ENCODE peak calls at places on chromosomes 3 and 15, in six cellular contexts. U is GM13977, H is colonic mucosa, O is endothelial cell, K is cardiac fibroblast, P is heart left ventricle. A is an unnamed sample.
A peak's percentile ranks its signal among the peaks of the same experiment; 100 is the strongest.

GRCh38 chr3:178385280-178385952 is 150.8 kb upstream of the KCNMB2 start:
- DNase-seq in U (peak; percentile 39), H (peak; percentile 34), O (peak; percentile 46), K (peak; percentile 71), P (no peak), A (peak; percentile 36)

GRCh38 chr3:125051715-125052581 is 3.8 kb downstream of the HEG1 start:
- DNase-seq in U (peak; percentile 74), H (peak; percentile 41), O (no peak), K (peak; percentile 97), P (peak; percentile 76), A (peak; percentile 62)

GRCh38 chr3:111862415-111862814 is 3.4 kb downstream of the PHLDB2 start:
- DNase-seq in U (no peak), H (no peak), O (no peak), K (no peak), P (no peak), A (no peak)

GRCh38 chr3:197256836-197257444 is 41.5 kb downstream of the DLG1 start:
- DNase-seq in U (peak; percentile 13), H (peak; percentile 49), O (peak; percentile 24), K (peak; percentile 77), P (no peak), A (peak; percentile 57)

GRCh38 chr3:15271785-15272381 is 60.5 kb downstream of the SH3BP5 start:
- DNase-seq in U (peak; percentile 75), H (peak; percentile 49), O (no peak), K (no peak), P (peak; percentile 69), A (no peak)

GRCh38 chr3:164306042-164306441 is 772.3 kb downstream of the SI start:
- DNase-seq in U (no peak), H (peak; percentile 29), O (no peak), K (no peak), P (no peak), A (no peak)

GRCh38 chr15:67840747-67841634 is 1.1 kb upstream of the RNU6-1 start:
- DNase-seq in U (peak; percentile 37), H (peak; percentile 40), O (no peak), K (peak; percentile 50), P (peak; percentile 49), A (peak; percentile 19)

GRCh38 chr3:110518031-110518430 is 553.6 kb upstream of the NECTIN3 start:
- DNase-seq in U (no peak), H (no peak), O (no peak), K (no peak), P (no peak), A (peak; percentile 63)

GRCh38 chr15:70748281-70748747 is 15.0 kb downstream of the UACA start:
- DNase-seq in U (no peak), H (no peak), O (no peak), K (peak; percentile 46), P (peak; percentile 76), A (no peak)

GRCh38 chr3:13452490-13453335 is 27.4 kb upstream of the HDAC11 start:
- DNase-seq in U (peak; percentile 61), H (peak; percentile 62), O (peak; percentile 45), K (peak; percentile 74), P (no peak), A (peak; percentile 38)

GRCh38 chr3:130111185-130111864 is 29.7 kb downstream of the ALG1L2 start:
- DNase-seq in U (peak; percentile 90), H (peak; percentile 100), O (peak; percentile 98), K (peak; percentile 99), P (peak; percentile 100), A (peak; percentile 89)

GRCh38 chr15:52546031-52546751 is 17.5 kb upstream of the MYO5A start:
- DNase-seq in U (no peak), H (no peak), O (no peak), K (no peak), P (no peak), A (no peak)

GRCh38 chr3:71341721-71342120 is 241.8 kb downstream of the FOXP1 start:
- DNase-seq in U (no peak), H (no peak), O (no peak), K (peak; percentile 80), P (no peak), A (peak; percentile 70)

GRCh38 chr3:86388848-86389247 is 602.1 kb downstream of the VGLL3 start:
- DNase-seq in U (no peak), H (no peak), O (no peak), K (no peak), P (no peak), A (no peak)

GRCh38 chr3:18443670-18444596 is 18.8 kb upstream of the SATB1 start:
- DNase-seq in U (peak; percentile 14), H (peak; percentile 43), O (no peak), K (no peak), P (peak; percentile 24), A (no peak)

GRCh38 chr3:13335503-13335902 is 84.6 kb downstream of the NUP210 start:
- DNase-seq in U (no peak), H (no peak), O (no peak), K (no peak), P (no peak), A (no peak)

GRCh38 chr15:45689616-45690015 is 54.8 kb downstream of the SQOR start:
- DNase-seq in U (no peak), H (no peak), O (no peak), K (no peak), P (no peak), A (peak; percentile 37)

GRCh38 chr3:69915726-69916125 is 83.8 kb upstream of the SAMMSON start:
- DNase-seq in U (no peak), H (no peak), O (no peak), K (no peak), P (no peak), A (no peak)

GRCh38 chr15:29690765-29691475 is 131.3 kb downstream of the TJP1 start:
- DNase-seq in U (no peak), H (no peak), O (no peak), K (peak; percentile 35), P (no peak), A (peak; percentile 49)

GRCh38 chr15:29689724-29689986 is 132.6 kb downstream of the TJP1 start:
- DNase-seq in U (no peak), H (no peak), O (no peak), K (no peak), P (no peak), A (no peak)

GRCh38 chr15:29693225-29693624 is 129.0 kb downstream of the TJP1 start:
- DNase-seq in U (no peak), H (no peak), O (no peak), K (peak; percentile 27), P (no peak), A (no peak)

GRCh38 chr15:29695486-29696167 is 126.6 kb downstream of the TJP1 start:
- DNase-seq in U (no peak), H (no peak), O (no peak), K (no peak), P (no peak), A (no peak)

GRCh38 chr15:29692527-29692926 is 129.7 kb downstream of the TJP1 start:
- DNase-seq in U (no peak), H (no peak), O (no peak), K (peak; percentile 27), P (no peak), A (no peak)
- TF ChIP-seq CTCF in U (no peak), H (no peak), O (no peak), K (peak; percentile 58), P (peak; percentile 16), A (peak; percentile 27)

DNA sequence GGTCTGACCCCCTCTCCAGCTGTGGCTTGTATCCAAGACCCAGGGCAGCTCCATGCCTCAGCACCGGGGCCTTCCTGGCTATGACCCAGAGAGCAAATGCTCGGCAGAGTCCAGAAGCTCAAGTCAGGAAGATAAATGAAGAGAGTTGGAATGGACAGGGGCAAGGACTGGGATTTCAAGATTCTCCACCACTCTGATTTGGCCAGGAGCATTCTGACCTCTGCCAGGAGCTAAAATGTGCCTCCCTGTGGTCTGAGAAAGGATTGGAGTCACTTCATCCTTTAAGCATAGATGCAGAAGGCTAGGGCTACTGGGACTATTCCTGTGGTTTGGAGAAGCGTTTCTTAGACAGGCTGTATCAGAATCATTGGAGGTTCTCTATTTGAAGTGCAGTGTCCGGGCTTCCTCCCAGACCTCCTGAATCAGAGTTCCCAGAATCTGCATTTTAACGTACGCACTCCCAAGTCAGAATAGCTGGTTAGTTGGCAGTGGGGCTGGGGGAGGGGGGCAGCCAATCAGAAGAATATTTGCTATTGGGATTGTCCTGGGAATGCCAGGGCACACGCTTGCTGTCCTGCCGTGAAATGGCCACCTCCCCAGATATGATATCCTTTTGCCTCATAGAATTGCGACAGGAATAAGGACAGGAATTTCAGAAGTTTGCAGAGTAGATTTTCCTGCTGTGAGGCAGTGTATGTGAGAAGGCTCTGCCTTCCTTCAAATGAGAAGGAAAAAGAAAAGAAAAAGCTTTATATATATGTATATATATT is 57.4 kb downstream of the HRH1 start:
- DNase-seq in U (no peak), H (no peak), O (no peak), K (peak; percentile 51), P (no peak), A (no peak)
- TF ChIP-seq CTCF in U (no peak), H (no peak), O (no peak), K (peak; percentile 17), P (peak; percentile 7), A (peak; percentile 16)

GRCh38 chr3:123749716-123750115 is 134.4 kb downstream of the MYLK start:
- DNase-seq in U (no peak), H (peak; percentile 4), O (no peak), K (peak; percentile 95), P (no peak), A (peak; percentile 72)

GRCh38 chr3:123750209-123750608 is 133.9 kb downstream of the MYLK start:
- DNase-seq in U (no peak), H (peak; percentile 6), O (no peak), K (peak; percentile 15), P (no peak), A (no peak)

GRCh38 chr3:123743121-123743520 is 141.0 kb downstream of the MYLK start:
- DNase-seq in U (no peak), H (no peak), O (no peak), K (no peak), P (no peak), A (no peak)

GRCh38 chr3:123741058-123741511 is 143.0 kb downstream of the MYLK start:
- DNase-seq in U (no peak), H (no peak), O (no peak), K (no peak), P (no peak), A (peak; percentile 26)

DNA sequence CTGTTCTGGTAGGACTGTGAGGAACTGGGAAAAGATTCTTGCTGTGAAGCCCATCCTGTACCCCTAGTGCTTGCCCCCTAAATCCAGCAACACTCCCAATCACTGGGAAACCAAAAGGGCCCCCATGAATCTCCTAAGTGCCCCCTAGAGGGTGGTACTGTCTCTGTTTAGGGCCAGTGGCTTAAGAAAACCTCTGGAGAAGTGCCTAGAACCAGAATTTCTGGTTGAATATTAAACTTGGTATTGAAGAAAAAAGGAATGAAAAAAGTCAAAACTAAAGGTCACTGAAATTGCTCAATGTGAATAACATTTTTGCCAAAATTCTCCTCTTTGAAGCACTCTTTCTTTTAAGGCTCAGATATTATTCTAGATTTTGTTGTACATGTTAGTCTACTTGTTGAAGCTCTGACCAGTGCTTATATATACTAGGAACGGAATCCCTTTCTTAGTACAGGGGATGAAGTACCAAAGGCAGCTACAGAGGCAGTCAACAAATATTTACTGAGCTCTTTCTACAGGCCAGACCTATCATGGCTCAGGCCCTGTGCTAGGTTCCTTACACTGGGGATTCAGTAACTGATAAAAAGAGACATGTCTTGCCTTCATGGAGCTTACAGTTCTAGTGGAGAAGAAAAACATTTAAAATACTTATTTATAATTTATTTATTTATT is 138.8 kb downstream of the MYLK start:
- DNase-seq in U (no peak), H (no peak), O (no peak), K (peak; percentile 48), P (no peak), A (peak; percentile 15)
- TF ChIP-seq CTCF in U (peak; percentile 28), H (no peak), O (no peak), K (peak; percentile 49), P (peak; percentile 20), A (no peak)

GRCh38 chr15:43370310-43370974 is 401 bp downstream of the ZSCAN29 start:
- DNase-seq in U (no peak), H (peak; percentile 30), O (peak; percentile 46), K (peak; percentile 35), P (peak; percentile 28), A (peak; percentile 19)

GRCh38 chr15:43376017-43376705 is 5.3 kb downstream of the TUBGCP4 start:
- DNase-seq in U (peak; percentile 47), H (peak; percentile 27), O (peak; percentile 37), K (peak; percentile 58), P (no peak), A (peak; percentile 33)

GRCh38 chr15:43370975-43371974 is at the start of the genes TUBGCP4 and ZSCAN29:
- DNase-seq in U (peak; percentile 95), H (peak; percentile 83), O (peak; percentile 88), K (peak; percentile 78), P (peak; percentile 90), A (peak; percentile 53)
- TF ChIP-seq CTCF in U (peak; percentile 55), H (peak; percentile 49), O (peak; percentile 34), K (peak; percentile 45), P (peak; percentile 17), A (peak; percentile 66)